ENCODE peak calls at places on chromosomes 5 and 9, in five cellular contexts. R is IMR-90, Y is NCI-H774, E is iris pigment epithelial cell, B is heart left ventricle. J is an unnamed sample.

GRCh38 chr9:131943397-131943796 is 136.3 kb downstream of the MED27 start:
- DNase-seq in R (no peak), E (no peak), B (no peak), Y (peak), J (no peak)

GRCh38 chr9:80407220-80407619 is 835.5 kb downstream of the TLE4 start:
- DNase-seq in E (no peak), Y (no peak), B (no peak), R (no peak), J (no peak)

GRCh38 chr9:128635266-128636023 is 21.2 kb downstream of the DYNC2I2 start:
- DNase-seq in R (peak), Y (peak), E (peak), B (peak), J (no peak)

GRCh38 chr5:57887851-57888621 is 405.4 kb upstream of the ACTBL2 start:
- DNase-seq in Y (peak), E (peak), B (no peak), R (peak), J (no peak)

GRCh38 chr5:151047814-151048425 is 27.5 kb downstream of the GPX3 start:
- DNase-seq in E (no peak), Y (no peak), R (no peak), B (peak), J (peak)

GRCh38 chr5:150106669-150107068 is 20.3 kb upstream of the CSF1R start:
- DNase-seq in R (no peak), Y (peak), B (no peak), E (peak), J (no peak)

GRCh38 chr9:20292002-20292401 is 330.3 kb downstream of the MLLT3 start:
- DNase-seq in Y (no peak), R (peak), E (peak), B (no peak), J (no peak)

GRCh38 chr5:96381526-96381925 is 51.5 kb downstream of the PCSK1 start:
- DNase-seq in R (no peak), E (no peak), Y (peak), B (no peak), J (no peak)

GRCh38 chr5:75522025-75522424 is 10.3 kb downstream of the POLK start:
- DNase-seq in B (no peak), Y (no peak), R (peak), E (peak), J (no peak)

GRCh38 chr5:72231989-72232703 is 87.9 kb downstream of the MRPS27 start:
- DNase-seq in B (no peak), E (peak), Y (no peak), R (no peak), J (no peak)

GRCh38 chr9:117595650-117596049 is 108.6 kb upstream of the TLR4 start:
- DNase-seq in Y (no peak), B (no peak), R (no peak), E (no peak), J (no peak)

GRCh38 chr9:84697494-84698114 is 28.1 kb downstream of the NTRK2 start:
- DNase-seq in E (peak), B (peak), R (peak), Y (peak), J (peak)

GRCh38 chr5:149217802-149218153 is 53.9 kb upstream of the AFAP1L1 start:
- DNase-seq in Y (no peak), E (no peak), B (no peak), R (no peak), J (no peak)

GRCh38 chr9:137350696-137351584 is 48.9 kb upstream of the NRARP start:
- DNase-seq in B (peak), E (no peak), Y (no peak), R (no peak), J (peak)

GRCh38 chr9:130043654-130044623 is 950 bp upstream of the FNBP1 start:
- DNase-seq in R (peak), Y (peak), E (peak), B (peak), J (peak)

GRCh38 chr5:140142802-140143201 is 17.1 kb downstream of the IGIP start:
- DNase-seq in B (no peak), E (no peak), R (no peak), Y (no peak), J (no peak)

GRCh38 chr9:89946741-89947140 is 341.9 kb downstream of the GADD45G start:
- DNase-seq in Y (no peak), B (no peak), E (no peak), R (no peak), J (no peak)

GRCh38 chr9:95350266-95350665 is 32.8 kb upstream of the FANCC start:
- DNase-seq in Y (no peak), E (no peak), R (no peak), B (no peak), J (no peak)

GRCh38 chr5:93602261-93603149 is 19.5 kb downstream of the NR2F1 start:
- DNase-seq in E (peak), B (no peak), Y (no peak), R (peak), J (no peak)

GRCh38 chr5:23507278-23507685 is at the start of gene PRDM9:
- DNase-seq in E (peak), Y (peak), R (no peak), B (peak), J (no peak)

GRCh38 chr5:76855961-76856360 is 6.1 kb downstream of the S100Z start:
- DNase-seq in E (no peak), B (no peak), Y (no peak), R (no peak), J (peak)

GRCh38 chr5:96143450-96143849 is 181.8 kb upstream of the ELL2 start:
- DNase-seq in Y (no peak), B (no peak), R (peak), E (no peak), J (no peak)

GRCh38 chr9:21357479-21358290 is 7.0 kb upstream of the IFNA6 start:
- DNase-seq in R (no peak), Y (no peak), B (no peak), E (no peak), J (peak)

GRCh38 chr9:94168203-94169000 is 84.1 kb downstream of the PTPDC1 start:
- DNase-seq in R (peak), B (no peak), Y (no peak), E (peak), J (no peak)

GRCh38 chr9:125763373-125763772 is 16.2 kb downstream of the PBX3 start:
- DNase-seq in B (no peak), Y (peak), E (peak), R (peak), J (no peak)

GRCh38 chr5:142817961-142818431 is 47.8 kb downstream of the ARHGAP26 start:
- DNase-seq in Y (no peak), B (no peak), R (no peak), E (no peak), J (no peak)

GRCh38 chr5:31270396-31270795 is 76.9 kb downstream of the CDH6 start:
- DNase-seq in B (no peak), E (peak), Y (peak), R (peak), J (no peak)

GRCh38 chr5:138639326-138639725 is 64.1 kb upstream of the HSPA9 start:
- DNase-seq in Y (no peak), B (no peak), E (no peak), R (no peak), J (no peak)

GRCh38 chr9:34190996-34191892 is 12.4 kb downstream of the UBAP1 start:
- DNase-seq in E (no peak), R (peak), B (no peak), Y (peak), J (no peak)

GRCh38 chr5:176183321-176184074 is 54.7 kb upstream of the SIMC1 start:
- DNase-seq in B (no peak), R (no peak), Y (peak), E (no peak), J (no peak)

GRCh38 chr5:121910036-121910435 is 51.7 kb upstream of the SRFBP1 start:
- DNase-seq in R (no peak), B (no peak), E (no peak), Y (no peak), J (no peak)

J was measured in activated CD8-positive, alpha-beta memory T cell treated with anti-CD3 and anti-CD28 coated beads for 24 hours.